ENCODE peak calls at places on chromosomes 16 and 17, in eight cellular contexts. U, O, X, Y, W, L, K and I are unnamed samples.

GRCh38 chr17:81868674-81869220 is 2.4 kb downstream of the ARHGDIA start:
- DNase-seq in U (no peak), O (peak), X (peak), Y (no peak), W (peak), L (no peak), K (no peak), I (no peak)

GRCh38 chr16:89164436-89164835 is 7.1 kb upstream of the CDH15 start:
- DNase-seq in U (no peak), O (no peak), X (no peak), Y (no peak), W (no peak), L (no peak), K (no peak), I (no peak)

GRCh38 chr16:19431636-19432340 is 14.1 kb downstream of the TMC5 start:
- DNase-seq in U (no peak), O (no peak), X (no peak), Y (no peak), W (no peak), L (no peak), K (no peak), I (no peak)

GRCh38 chr17:77315010-77315409 is 174.2 kb downstream of the SEC14L1 start:
- DNase-seq in U (no peak), O (no peak), X (peak), Y (no peak), W (peak), L (no peak), K (no peak), I (no peak)

GRCh38 chr16:2187212-2187611 is 9.2 kb downstream of the CASKIN1 start:
- DNase-seq in U (no peak), O (no peak), X (no peak), Y (no peak), W (no peak), L (no peak), K (no peak), I (no peak)

GRCh38 chr17:43033947-43034622 is 9.1 kb downstream of the RND2 start:
- DNase-seq in U (no peak), O (no peak), X (peak), Y (no peak), W (no peak), L (no peak), K (no peak), I (no peak)

GRCh38 chr17:2894782-2895181 is 98.5 kb downstream of the RAP1GAP2 start:
- DNase-seq in U (no peak), O (no peak), X (no peak), Y (no peak), W (no peak), L (no peak), K (no peak), I (no peak)

GRCh38 chr17:8003594-8004181 is 1.3 kb downstream of the GUCY2D start:
- DNase-seq in U (no peak), O (no peak), X (peak), Y (no peak), W (no peak), L (no peak), K (no peak), I (peak)

GRCh38 chr17:6574689-6575595 is 18.6 kb upstream of the PITPNM3 start:
- DNase-seq in U (peak), O (peak), X (peak), Y (peak), W (peak), L (no peak), K (no peak), I (no peak)

DNA sequence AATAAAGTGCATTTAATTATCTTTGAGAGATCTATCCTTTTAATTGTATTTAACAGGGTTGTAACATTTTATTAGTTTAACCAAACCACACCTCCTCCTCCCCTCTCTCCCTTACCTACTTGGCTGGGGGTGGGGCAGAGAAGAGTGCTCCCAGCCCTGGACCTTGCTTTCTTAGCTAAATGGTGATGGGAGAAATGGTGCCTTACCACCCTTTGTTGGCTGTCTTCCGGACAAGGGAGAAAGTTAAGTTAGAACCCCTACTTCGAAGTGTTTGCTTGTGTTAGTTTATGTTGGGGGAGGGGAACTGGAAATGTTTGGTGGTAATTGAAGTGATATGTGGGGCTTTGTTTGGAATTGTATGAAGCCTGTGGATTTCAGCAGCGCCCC is 3.9 kb downstream of the FZD2 start:
- DNase-seq in U (no peak), O (no peak), X (no peak), Y (no peak), W (no peak), L (no peak), K (no peak), I (no peak)
- H3K4me3 ChIP-seq in U (no peak), O (no peak), X (no peak), Y (no peak), W (no peak), L (no peak), K (no peak), I (no peak)

GRCh38 chr16:86300746-86301480 is 209.4 kb upstream of the FOXF1 start:
- DNase-seq in U (no peak), O (no peak), X (no peak), Y (no peak), W (no peak), L (no peak), K (no peak), I (no peak)
- H3K4me3 ChIP-seq in U (no peak), O (no peak), X (no peak), Y (no peak), W (peak), L (no peak), K (no peak), I (no peak)

GRCh38 chr16:28609631-28610594 is at the start of gene SULT1A1:
- DNase-seq in U (no peak), O (peak), X (peak), Y (peak), W (peak), L (no peak), K (peak), I (peak)

GRCh38 chr16:28616636-28617035 is 6.8 kb upstream of the SULT1A1 start:
- DNase-seq in U (no peak), O (no peak), X (peak), Y (no peak), W (no peak), L (no peak), K (no peak), I (peak)

GRCh38 chr16:28607116-28607623 is 2.7 kb downstream of the SULT1A1 start:
- DNase-seq in U (no peak), O (no peak), X (peak), Y (no peak), W (peak), L (no peak), K (no peak), I (no peak)

GRCh38 chr16:28606291-28607115 is 3.3 kb downstream of the SULT1A1 start:
- DNase-seq in U (no peak), O (no peak), X (peak), Y (no peak), W (peak), L (no peak), K (no peak), I (no peak)

GRCh38 chr16:28610595-28611270 is 889 bp upstream of the SULT1A1 start:
- DNase-seq in U (no peak), O (no peak), X (peak), Y (no peak), W (no peak), L (no peak), K (no peak), I (peak)
- H3K4me3 ChIP-seq in U (no peak), O (no peak), X (no peak), Y (peak), W (peak), L (no peak), K (no peak), I (no peak)

GRCh38 chr16:48235058-48235555 is 9.0 kb upstream of the LONP2 start:
- DNase-seq in U (no peak), O (no peak), X (no peak), Y (no peak), W (no peak), L (no peak), K (no peak), I (no peak)
- H3K4me3 ChIP-seq in U (no peak), O (no peak), X (no peak), Y (no peak), W (no peak), L (no peak), K (no peak), I (no peak)

GRCh38 chr17:49760909-49761558 is 2.9 kb downstream of the FAM117A start:
- DNase-seq in U (no peak), O (no peak), X (no peak), Y (no peak), W (no peak), L (no peak), K (no peak), I (no peak)

GRCh38 chr17:49763735-49764558 is at the start of gene FAM117A:
- DNase-seq in U (peak), O (peak), X (peak), Y (peak), W (peak), L (peak), K (peak), I (peak)

GRCh38 chr17:49764559-49765180 is 739 bp upstream of the FAM117A start:
- DNase-seq in U (no peak), O (no peak), X (no peak), Y (no peak), W (no peak), L (no peak), K (no peak), I (no peak)

GRCh38 chr17:49760296-49760695 is 3.6 kb downstream of the FAM117A start:
- DNase-seq in U (no peak), O (no peak), X (no peak), Y (no peak), W (no peak), L (no peak), K (no peak), I (no peak)

DNA sequence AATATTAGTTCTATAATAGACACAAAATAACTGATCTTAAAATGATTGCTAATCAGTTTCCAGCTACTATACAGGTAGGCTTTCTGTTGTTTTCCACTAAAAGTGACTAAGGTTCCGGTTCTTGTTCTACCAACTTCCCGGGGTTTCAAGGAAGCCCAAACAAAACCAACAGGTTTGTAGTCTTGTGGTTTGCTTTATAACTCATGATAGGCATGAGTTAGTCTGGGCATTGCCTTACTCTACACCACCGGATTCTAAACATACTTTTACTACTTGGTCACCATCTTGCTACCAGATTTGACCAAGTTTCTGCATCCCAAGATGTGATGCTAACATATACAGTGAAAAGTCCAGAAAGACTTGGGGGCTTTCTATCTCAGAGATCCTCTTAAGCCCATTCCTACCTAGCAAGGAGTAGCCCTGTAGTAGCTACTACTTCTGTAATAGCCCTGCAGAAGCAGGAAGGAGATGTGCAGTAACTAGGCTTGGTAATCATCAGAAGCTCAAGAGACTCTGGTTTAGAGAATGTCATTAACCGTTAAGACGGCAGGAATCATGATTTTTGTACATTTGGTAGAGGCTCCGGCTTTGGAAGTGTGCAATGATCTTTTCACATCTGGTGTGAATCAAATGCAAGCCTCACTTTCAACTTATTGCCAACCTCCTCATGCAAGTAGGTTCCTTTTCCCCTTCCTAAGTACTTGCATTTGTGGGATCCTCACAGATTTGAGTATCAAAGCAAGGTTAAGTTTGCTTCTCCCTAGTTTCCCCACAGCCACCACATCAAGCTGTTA is 1.6 kb downstream of the FAM117A start:
- DNase-seq in U (no peak), O (no peak), X (no peak), Y (no peak), W (no peak), L (no peak), K (no peak), I (no peak)
- H3K4me3 ChIP-seq in U (peak), O (peak), X (peak), Y (peak), W (peak), L (no peak), K (no peak), I (peak)

GRCh38 chr17:55440391-55440790 is 18.8 kb upstream of the MMD start:
- DNase-seq in U (no peak), O (no peak), X (no peak), Y (no peak), W (no peak), L (no peak), K (no peak), I (no peak)
- H3K4me3 ChIP-seq in U (no peak), O (no peak), X (no peak), Y (no peak), W (no peak), L (no peak), K (no peak), I (no peak)

GRCh38 chr17:1766382-1767135 is 4.7 kb downstream of the SERPINF1 start:
- DNase-seq in U (no peak), O (no peak), X (no peak), Y (no peak), W (no peak), L (no peak), K (no peak), I (peak)

GRCh38 chr17:1765576-1765975 is 3.7 kb downstream of the SERPINF1 start:
- DNase-seq in U (no peak), O (no peak), X (no peak), Y (no peak), W (no peak), L (no peak), K (no peak), I (no peak)

GRCh38 chr17:1762233-1762905 is 509 bp downstream of the SERPINF1 start:
- DNase-seq in U (no peak), O (peak), X (no peak), Y (peak), W (no peak), L (no peak), K (no peak), I (peak)

GRCh38 chr17:1762906-1763829 is 1.3 kb downstream of the SERPINF1 start:
- DNase-seq in U (no peak), O (peak), X (no peak), Y (peak), W (no peak), L (no peak), K (peak), I (peak)

DNA sequence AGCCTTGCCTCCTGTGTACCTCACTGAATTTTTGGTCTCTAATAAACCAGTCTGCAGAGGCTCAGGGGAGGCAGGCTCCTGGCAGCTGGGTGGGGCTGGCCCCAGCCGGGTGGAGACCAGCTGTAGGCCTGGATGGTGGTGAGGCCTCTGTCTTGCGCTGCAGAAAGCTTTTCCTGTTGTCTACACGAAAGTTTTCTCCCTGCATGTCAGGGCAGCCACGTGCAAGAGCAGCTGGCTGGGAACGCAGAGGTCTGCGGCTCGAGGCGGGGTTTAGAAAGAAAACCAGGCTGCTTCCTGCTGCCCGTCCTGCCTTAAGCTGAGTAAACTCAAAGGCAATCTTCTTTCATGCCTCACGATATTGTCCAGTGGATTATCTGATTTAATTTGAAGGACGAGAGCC is 2.4 kb downstream of the SERPINF1 start:
- DNase-seq in U (peak), O (peak), X (peak), Y (peak), W (peak), L (no peak), K (peak), I (peak)
- H3K4me3 ChIP-seq in U (no peak), O (no peak), X (no peak), Y (peak), W (peak), L (no peak), K (no peak), I (peak)

GRCh38 chr16:12090162-12090552 is 113.6 kb downstream of the SNX29 start:
- DNase-seq in U (no peak), O (no peak), X (peak), Y (no peak), W (peak), L (no peak), K (no peak), I (no peak)
- H3K4me3 ChIP-seq in U (peak), O (peak), X (peak), Y (peak), W (peak), L (peak), K (no peak), I (peak)

GRCh38 chr17:36599546-36600250 is 1.7 kb upstream of the MRM1 start:
- DNase-seq in U (no peak), O (no peak), X (no peak), Y (no peak), W (peak), L (no peak), K (no peak), I (no peak)

GRCh38 chr17:36601303-36602029 is at the start of gene MRM1:
- DNase-seq in U (peak), O (peak), X (peak), Y (peak), W (peak), L (no peak), K (peak), I (peak)

GRCh38 chr17:36598951-36599401 is 2.4 kb upstream of the MRM1 start:
- DNase-seq in U (no peak), O (no peak), X (no peak), Y (no peak), W (peak), L (no peak), K (no peak), I (no peak)

GRCh38 chr17:36600936-36601302 is 464 bp upstream of the MRM1 start:
- DNase-seq in U (no peak), O (no peak), X (no peak), Y (no peak), W (no peak), L (no peak), K (no peak), I (no peak)

DNA sequence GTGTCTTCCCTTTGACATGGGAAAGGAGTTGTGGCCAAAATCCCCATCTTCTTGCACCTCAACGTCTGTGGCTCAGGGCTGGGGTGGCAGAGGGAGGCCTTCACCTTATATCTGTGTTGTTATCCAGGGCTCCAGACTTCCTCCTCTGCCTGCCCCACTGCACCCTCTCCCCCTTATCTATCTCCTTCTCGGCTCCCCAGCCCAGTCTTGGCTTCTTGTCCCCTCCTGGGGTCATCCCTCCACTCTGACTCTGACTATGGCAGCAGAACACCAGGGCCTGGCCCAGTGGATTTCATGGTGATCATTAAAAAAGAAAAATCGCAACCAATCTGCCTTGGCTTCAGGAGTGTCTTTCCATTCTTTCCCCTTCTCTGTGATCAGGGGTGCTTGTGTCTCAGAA is 906 bp upstream of the MRM1 start:
- DNase-seq in U (no peak), O (no peak), X (no peak), Y (no peak), W (peak), L (no peak), K (no peak), I (no peak)
- H3K4me3 ChIP-seq in U (no peak), O (peak), X (peak), Y (peak), W (peak), L (no peak), K (no peak), I (peak)